ENCODE peak calls at places on chromosome 14, in seven cellular contexts. K is cardiac fibroblast, M is HFF-Myc, Y is foreskin fibroblast, F is astrocyte of the spinal cord, H is Panc1, P is endodermal cell. O is an unnamed sample.

GRCh38 chr14:34522496-34522895 is 17.0 kb downstream of the EAPP start:
- DNase-seq in K (no peak), M (no peak), Y (no peak), F (no peak), H (no peak), P (no peak), O (no peak)

GRCh38 chr14:60647081-60647836 is 2.0 kb downstream of the SIX1 start:
- DNase-seq in K (no peak), M (no peak), Y (no peak), F (peak; percentile 61), H (no peak), P (peak; percentile 81), O (no peak)

GRCh38 chr14:58160561-58160960 is 8.5 kb upstream of the ARMH4 start:
- DNase-seq in K (no peak), M (no peak), Y (no peak), F (no peak), H (no peak), P (no peak), O (no peak)

GRCh38 chr14:71362920-71363584 is 455.8 kb downstream of the PCNX1 start:
- DNase-seq in K (peak; percentile 88), M (no peak), Y (no peak), F (peak; percentile 71), H (no peak), P (no peak), O (no peak)

GRCh38 chr14:42299692-42300091 is 693.0 kb downstream of the LRFN5 start:
- DNase-seq in K (no peak), M (no peak), Y (no peak), F (no peak), H (no peak), P (no peak), O (no peak)

GRCh38 chr14:106605548-106606448 is 1079.4 kb downstream of the TMEM121 start:
- DNase-seq in K (no peak), M (no peak), Y (no peak), F (no peak), H (no peak), P (peak; percentile 44), O (no peak)

GRCh38 chr14:60125918-60126317 is 34.2 kb downstream of the PCNX4 start:
- DNase-seq in K (no peak), M (no peak), Y (no peak), F (no peak), H (no peak), P (no peak), O (no peak)

GRCh38 chr14:106141242-106142220 is 615.1 kb downstream of the TMEM121 start:
- DNase-seq in K (no peak), M (no peak), Y (no peak), F (no peak), H (no peak), P (no peak), O (no peak)

GRCh38 chr14:81533536-81534343 is at the start of gene SEL1L:
- DNase-seq in K (peak; percentile 99), M (peak; percentile 99), Y (peak; percentile 99), F (peak; percentile 100), H (peak; percentile 96), P (peak; percentile 100), O (peak; percentile 98)

GRCh38 chr14:51442513-51443175 is 202.6 kb downstream of the TMX1 start:
- DNase-seq in K (peak; percentile 97), M (peak; percentile 79), Y (peak; percentile 95), F (peak; percentile 97), H (peak; percentile 70), P (no peak), O (peak; percentile 89)

GRCh38 chr14:68682166-68683103 is 110.4 kb downstream of the ZFP36L1 start:
- DNase-seq in K (peak; percentile 99), M (peak; percentile 98), Y (peak; percentile 97), F (peak; percentile 88), H (no peak), P (no peak), O (peak; percentile 97)

GRCh38 chr14:66231823-66232222 is 254.3 kb upstream of the CCDC196 start:
- DNase-seq in K (no peak), M (peak; percentile 7), Y (no peak), F (no peak), H (no peak), P (no peak), O (no peak)

GRCh38 chr14:68794856-68795601 is 2.2 kb upstream of the ZFP36L1 start:
- DNase-seq in K (peak; percentile 91), M (peak; percentile 96), Y (peak; percentile 93), F (peak; percentile 93), H (no peak), P (peak; percentile 83), O (peak; percentile 97)

GRCh38 chr14:70601162-70601561 is 707 bp upstream of the MED6 start:
- DNase-seq in K (peak; percentile 51), M (no peak), Y (no peak), F (no peak), H (no peak), P (no peak), O (peak; percentile 10)

GRCh38 chr14:88576222-88576621 is 13.4 kb downstream of the ZC3H14 start:
- DNase-seq in K (no peak), M (no peak), Y (no peak), F (no peak), H (no peak), P (no peak), O (no peak)

GRCh38 chr14:103138483-103139370 is 15.5 kb downstream of the TNFAIP2 start:
- DNase-seq in K (no peak), M (no peak), Y (no peak), F (no peak), H (no peak), P (peak; percentile 89), O (no peak)
- H3K4me3 ChIP-seq in K (no peak overlapping the region), M (no peak overlapping the region), Y (no peak overlapping the region), F (no peak overlapping the region), H (peak overlapping the region; percentile 12), P (no peak overlapping the region), O (no peak overlapping the region)

DNA sequence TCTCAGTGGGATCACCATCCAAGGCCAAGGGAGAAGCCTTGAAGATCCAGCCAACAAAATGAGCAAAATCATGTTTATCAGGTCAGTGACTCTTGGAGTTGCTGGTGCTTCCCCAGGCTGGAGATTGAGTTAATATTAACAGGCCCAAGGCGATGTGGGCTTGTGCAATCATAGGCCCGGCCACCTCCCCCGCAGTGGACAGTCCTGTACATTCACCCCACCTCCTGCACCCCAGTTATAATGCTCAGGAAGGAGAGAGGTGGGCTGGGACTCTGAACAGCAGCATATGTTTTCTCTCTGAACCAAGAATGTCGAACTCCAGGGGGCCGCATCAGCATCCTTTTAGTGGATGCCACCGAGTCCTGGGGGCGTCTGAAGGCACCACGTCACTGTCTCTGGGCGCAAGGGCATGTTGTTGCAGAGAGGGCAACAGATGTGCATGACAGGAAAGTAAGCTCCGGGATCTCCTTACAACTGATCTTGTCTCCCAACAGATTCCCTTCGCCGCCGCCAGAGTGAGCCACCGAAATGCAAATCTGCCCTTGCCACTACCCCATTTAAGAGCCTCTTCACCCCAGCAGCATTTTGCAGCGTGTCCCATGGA is 32.2 kb upstream of the SERPINA6 start:
- DNase-seq in K (peak; percentile 78), M (no peak), Y (peak; percentile 46), F (peak; percentile 56), H (no peak), P (peak; percentile 84), O (no peak)
- TF ChIP-seq CTCF in K (peak; percentile 43), M (peak; percentile 21), Y (peak; percentile 52), F (peak; percentile 62), H (peak; percentile 45), P (peak; percentile 72), O (peak; percentile 68)

GRCh38 chr14:100822007-100822406 is 3.9 kb upstream of the MEG3 start:
- DNase-seq in K (no peak), M (no peak), Y (no peak), F (no peak), H (no peak), P (no peak), O (no peak)
- H3K4me3 ChIP-seq in K (no peak overlapping the region), M (no peak overlapping the region), Y (no peak overlapping the region), F (no peak overlapping the region), H (no peak overlapping the region), P (no peak overlapping the region), O (no peak overlapping the region)

GRCh38 chr14:77407158-77407557 is 16.2 kb downstream of the NOXRED1 start:
- DNase-seq in K (peak; percentile 64), M (no peak), Y (no peak), F (no peak), H (no peak), P (no peak), O (peak; percentile 4)

GRCh38 chr14:77406086-77406485 is 17.2 kb downstream of the NOXRED1 start:
- DNase-seq in K (peak; percentile 34), M (no peak), Y (no peak), F (no peak), H (no peak), P (no peak), O (no peak)

GRCh38 chr14:77406718-77407117 is 16.6 kb downstream of the NOXRED1 start:
- DNase-seq in K (peak; percentile 88), M (no peak), Y (no peak), F (no peak), H (no peak), P (no peak), O (no peak)

GRCh38 chr14:77400216-77400615 is 23.0 kb downstream of the SAMD15 start:
- DNase-seq in K (no peak), M (no peak), Y (no peak), F (no peak), H (no peak), P (no peak), O (no peak)

DNA sequence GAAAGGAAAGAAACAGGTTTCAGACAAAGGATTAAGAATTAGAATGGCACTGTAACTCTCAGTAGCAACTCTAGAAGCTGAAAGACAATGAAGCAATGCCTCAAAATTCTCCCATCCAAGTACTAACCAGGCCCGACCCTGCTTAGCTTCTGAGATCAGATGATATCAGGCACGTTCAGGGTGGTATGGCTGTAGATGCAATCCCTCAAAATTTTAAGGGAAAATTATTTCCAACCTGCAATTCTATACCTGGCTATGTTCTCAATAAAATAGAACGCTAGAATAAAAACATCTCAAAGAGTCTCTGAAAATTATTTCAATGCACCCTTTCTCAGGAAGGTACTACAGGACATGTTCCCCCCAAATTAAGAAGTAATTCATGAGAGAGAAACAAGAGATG is 19.5 kb downstream of the NOXRED1 start:
- DNase-seq in K (no peak), M (no peak), Y (no peak), F (no peak), H (no peak), P (no peak), O (no peak)
- TF ChIP-seq CTCF in K (no peak), M (no peak), Y (no peak), F (no peak), H (no peak), P (no peak), O (no peak)

GRCh38 chr14:65206448-65207096 is 104.3 kb upstream of the MAX start:
- DNase-seq in K (no peak), M (no peak), Y (peak; percentile 56), F (peak; percentile 71), H (no peak), P (no peak), O (peak; percentile 39)
- H3K4me3 ChIP-seq in K (no peak overlapping the region), M (no peak overlapping the region), Y (no peak overlapping the region), F (no peak overlapping the region), H (no peak overlapping the region), P (no peak overlapping the region), O (no peak overlapping the region)